ENCODE peak calls at places on chromosomes 13 and 19, in seven cellular contexts. V is fibroblast of the conjunctiva; A is prostate gland; L is activated naive CD4-positive, alpha-beta T cell; K is skeletal muscle cell; M is AG10803; X is T-helper 1 cell. Y is an unnamed sample.

GRCh38 chr19:15846923-15847322 is 31.5 kb upstream of the OR10H1 start:
- DNase-seq in V (no peak), A (no peak), L (no peak), K (no peak), M (no peak), X (no peak), Y (no peak)

GRCh38 chr13:103099894-103100293 is 33.7 kb upstream of the SLC10A2 start:
- DNase-seq in V (no peak), A (no peak), L (no peak), K (no peak), M (no peak), X (no peak), Y (no peak)

GRCh38 chr13:48110930-48111721 is 16.2 kb upstream of the MED4 start:
- DNase-seq in V (no peak), A (no peak), L (no peak), K (no peak), M (no peak), X (no peak), Y (no peak)

GRCh38 chr13:51070005-51070649 is 40.9 kb downstream of the C13orf42 start:
- DNase-seq in V (peak), A (peak), L (peak), K (peak), M (peak), X (peak), Y (peak)

GRCh38 chr19:38095411-38096308 is 128.4 kb downstream of the DPF1 start:
- DNase-seq in V (peak), A (peak), L (no peak), K (peak), M (peak), X (peak), Y (peak)

GRCh38 chr19:6067975-6068374 is 42.3 kb downstream of the RFX2 start:
- DNase-seq in V (no peak), A (no peak), L (no peak), K (no peak), M (no peak), X (no peak), Y (no peak)

GRCh38 chr19:14477417-14478112 is 2.4 kb upstream of the PTGER1 start:
- DNase-seq in V (peak), A (no peak), L (no peak), K (no peak), M (no peak), X (no peak), Y (no peak)

GRCh38 chr19:16340092-16340491 is 15.5 kb downstream of the KLF2 start:
- DNase-seq in V (no peak), A (no peak), L (no peak), K (no peak), M (no peak), X (no peak), Y (no peak)

GRCh38 chr13:29954082-29955043 is 103.9 kb upstream of the UBL3 start:
- DNase-seq in V (no peak), A (no peak), L (no peak), K (no peak), M (no peak), X (peak), Y (peak)

GRCh38 chr13:60111726-60112125 is 52.0 kb downstream of the DIAPH3 start:
- DNase-seq in V (no peak), A (no peak), L (no peak), K (no peak), M (peak), X (no peak), Y (no peak)

GRCh38 chr13:111479412-111479811 is 159.0 kb downstream of the TEX29 start:
- DNase-seq in V (no peak), A (no peak), L (no peak), K (no peak), M (no peak), X (no peak), Y (no peak)

GRCh38 chr13:109196896-109197295 is 567.5 kb downstream of the MYO16 start:
- DNase-seq in V (no peak), A (no peak), L (no peak), K (no peak), M (no peak), X (no peak), Y (no peak)

GRCh38 chr19:7013678-7014077 is 7.6 kb downstream of the MBD3L2B start:
- DNase-seq in V (no peak), A (no peak), L (no peak), K (no peak), M (peak), X (no peak), Y (no peak)

GRCh38 chr19:347946-348861 is 3.6 kb upstream of the MIER2 start:
- DNase-seq in V (no peak), A (no peak), L (no peak), K (no peak), M (no peak), X (no peak), Y (no peak)

GRCh38 chr13:50732712-50733111 is 110.8 kb downstream of the DLEU7 start:
- DNase-seq in V (peak), A (no peak), L (no peak), K (peak), M (peak), X (no peak), Y (no peak)

GRCh38 chr19:13318190-13318589 is 168.0 kb downstream of the IER2 start:
- DNase-seq in V (no peak), A (no peak), L (no peak), K (no peak), M (no peak), X (no peak), Y (no peak)

GRCh38 chr19:56637976-56638555 is 4.9 kb upstream of the SMIM17 start:
- DNase-seq in V (peak), A (peak), L (no peak), K (peak), M (peak), X (peak), Y (no peak)

GRCh38 chr13:113145911-113146598 is 12.4 kb upstream of the PROZ start:
- DNase-seq in V (no peak), A (no peak), L (no peak), K (no peak), M (no peak), X (no peak), Y (no peak)

GRCh38 chr13:33865945-33866344 is 48.0 kb downstream of the RFC3 start:
- DNase-seq in V (no peak), A (no peak), L (no peak), K (no peak), M (no peak), X (no peak), Y (no peak)

GRCh38 chr13:77580748-77581147 is 45.2 kb downstream of the SCEL start:
- DNase-seq in V (no peak), A (no peak), L (no peak), K (no peak), M (no peak), X (no peak), Y (no peak)

GRCh38 chr13:100269837-100270236 is 180.9 kb downstream of the PCCA start:
- DNase-seq in V (peak), A (no peak), L (no peak), K (peak), M (peak), X (no peak), Y (no peak)

GRCh38 chr13:110056640-110057039 is 250.3 kb downstream of the COL4A1 start:
- DNase-seq in V (no peak), A (no peak), L (no peak), K (no peak), M (no peak), X (no peak), Y (no peak)

GRCh38 chr13:98264877-98265276 is 87.8 kb upstream of the RNF113B start:
- DNase-seq in V (no peak), A (no peak), L (no peak), K (no peak), M (no peak), X (no peak), Y (no peak)

GRCh38 chr19:2255982-2256685 is at the start of gene JSRP1:
- DNase-seq in V (no peak), A (no peak), L (no peak), K (no peak), M (no peak), X (no peak), Y (peak)

GRCh38 chr13:100234006-100234405 is 145.1 kb downstream of the PCCA start:
- DNase-seq in V (no peak), A (no peak), L (no peak), K (no peak), M (no peak), X (no peak), Y (no peak)

Y was measured in Peyer's patch.